ENCODE peak calls at places on chromosome 12, in six cellular contexts. M, Z, T, Y, L and Q are unnamed samples.

GRCh38 chr12:80498059-80498728 is 54.2 kb downstream of the PTPRQ start:
- DNase-seq in M (no peak), Z (no peak), T (no peak), Y (no peak), L (no peak), Q (no peak)

GRCh38 chr12:4483885-4484823 is 38.5 kb upstream of the FGF6 start:
- DNase-seq in M (no peak), Z (no peak), T (no peak), Y (no peak), L (no peak), Q (no peak)

GRCh38 chr12:57069522-57069921 is 9.1 kb downstream of the NEMP1 start:
- DNase-seq in M (peak), Z (peak), T (peak), Y (peak), L (no peak), Q (peak)

GRCh38 chr12:47601071-47601470 is 104.8 kb downstream of the RPAP3 start:
- DNase-seq in M (no peak), Z (no peak), T (no peak), Y (no peak), L (no peak), Q (no peak)

GRCh38 chr12:57720606-57721595 is 17.6 kb downstream of the AGAP2 start:
- DNase-seq in M (no peak), Z (no peak), T (no peak), Y (no peak), L (no peak), Q (no peak)

GRCh38 chr12:27220057-27220987 is 23.8 kb upstream of the STK38L start:
- DNase-seq in M (no peak), Z (peak), T (no peak), Y (no peak), L (peak), Q (no peak)

GRCh38 chr12:127280393-127281275 is 986.3 kb upstream of the TMEM132C start:
- DNase-seq in M (peak), Z (no peak), T (peak), Y (peak), L (no peak), Q (peak)

GRCh38 chr12:19775241-19775640 is 335.9 kb downstream of the AEBP2 start:
- DNase-seq in M (no peak), Z (no peak), T (no peak), Y (no peak), L (no peak), Q (no peak)

GRCh38 chr12:120125792-120126634 is 9.5 kb upstream of the RAB35 start:
- DNase-seq in M (no peak), Z (peak), T (no peak), Y (no peak), L (no peak), Q (no peak)
- TF ChIP-seq BHLHE40 in M (no peak), Z (no peak), T (no peak), Y (no peak), L (no peak), Q (no peak)

GRCh38 chr12:65948320-65949008 is 124.2 kb downstream of the HMGA2 start:
- DNase-seq in M (peak), Z (peak), T (no peak), Y (no peak), L (no peak), Q (no peak)
- TF ChIP-seq BHLHE40 in M (no peak), Z (peak), T (no peak), Y (no peak), L (no peak), Q (no peak)

GRCh38 chr12:84135879-84136278 is 776.7 kb downstream of the SLC6A15 start:
- DNase-seq in M (no peak), Z (no peak), T (no peak), Y (no peak), L (no peak), Q (no peak)

GRCh38 chr12:84131076-84131475 is 781.5 kb downstream of the SLC6A15 start:
- DNase-seq in M (no peak), Z (peak), T (no peak), Y (no peak), L (no peak), Q (no peak)

GRCh38 chr12:84134797-84135366 is 777.7 kb downstream of the SLC6A15 start:
- DNase-seq in M (no peak), Z (peak), T (no peak), Y (no peak), L (no peak), Q (no peak)

GRCh38 chr12:84136862-84137367 is 775.7 kb downstream of the SLC6A15 start:
- DNase-seq in M (peak), Z (peak), T (no peak), Y (no peak), L (no peak), Q (no peak)
- TF ChIP-seq BHLHE40 in M (no peak), Z (no peak), T (no peak), Y (no peak), L (no peak), Q (no peak)

DNA sequence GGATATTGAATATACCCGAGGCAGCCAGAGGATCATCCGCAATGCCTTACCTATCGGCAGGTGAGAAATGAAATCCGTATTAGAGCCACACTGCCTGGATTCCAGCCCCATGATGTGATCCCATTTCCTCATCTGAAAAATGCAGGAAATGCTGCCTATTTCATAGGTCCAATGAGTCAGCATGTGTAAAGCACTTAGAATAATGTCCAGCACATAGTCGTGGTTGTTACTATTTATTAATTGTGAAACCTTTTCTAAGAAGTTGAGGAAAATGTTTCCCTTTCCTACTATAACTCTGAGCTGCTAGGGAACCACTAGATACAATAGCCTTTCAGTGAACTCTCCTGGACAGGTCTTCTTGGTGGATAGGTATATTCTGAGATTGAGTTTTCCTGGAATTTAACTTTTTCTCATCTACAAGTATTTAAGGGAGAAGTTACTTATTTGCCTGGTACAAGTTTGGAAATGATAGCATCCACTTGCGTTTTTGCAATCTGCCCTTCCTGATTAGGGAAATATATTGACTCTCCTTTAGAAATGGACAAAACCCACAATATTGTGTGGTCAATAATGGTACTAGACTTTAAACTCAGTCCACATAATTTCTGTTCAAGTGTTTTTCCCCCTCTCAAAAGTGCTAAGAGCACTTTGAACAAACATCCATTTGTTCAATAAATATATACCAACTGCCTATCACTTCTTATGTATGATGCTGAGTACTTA is 12.2 kb downstream of the POLR3B start:
- DNase-seq in M (no peak), Z (peak), T (no peak), Y (no peak), L (no peak), Q (no peak)
- TF ChIP-seq BHLHE40 in M (no peak), Z (no peak), T (no peak), Y (no peak), L (no peak), Q (no peak)

GRCh38 chr12:120798696-120799095 is 73.1 kb downstream of the ACADS start:
- DNase-seq in M (no peak), Z (no peak), T (no peak), Y (no peak), L (peak), Q (no peak)
- TF ChIP-seq BHLHE40 in M (no peak), Z (no peak), T (no peak), Y (no peak), L (no peak), Q (no peak)

GRCh38 chr12:102539651-102540553 is 59.5 kb upstream of the IGF1 start:
- DNase-seq in M (peak), Z (peak), T (no peak), Y (peak), L (no peak), Q (no peak)

GRCh38 chr12:102533483-102533882 is 53.1 kb upstream of the IGF1 start:
- DNase-seq in M (no peak), Z (no peak), T (no peak), Y (no peak), L (no peak), Q (no peak)

GRCh38 chr12:102540856-102541385 is 60.6 kb upstream of the IGF1 start:
- DNase-seq in M (no peak), Z (no peak), T (no peak), Y (no peak), L (no peak), Q (no peak)

GRCh38 chr12:102534899-102535298 is 54.5 kb upstream of the IGF1 start:
- DNase-seq in M (no peak), Z (peak), T (no peak), Y (no peak), L (no peak), Q (no peak)

GRCh38 chr12:102535306-102535705 is 54.9 kb upstream of the IGF1 start:
- DNase-seq in M (no peak), Z (no peak), T (no peak), Y (no peak), L (no peak), Q (no peak)
- TF ChIP-seq BHLHE40 in M (no peak), Z (no peak), T (no peak), Y (no peak), L (no peak), Q (no peak)

GRCh38 chr12:15116073-15116472 is 105.1 kb downstream of the RERG start:
- DNase-seq in M (no peak), Z (no peak), T (no peak), Y (no peak), L (no peak), Q (no peak)
- TF ChIP-seq BHLHE40 in M (no peak), Z (no peak), T (no peak), Y (no peak), L (no peak), Q (no peak)